ENCODE peak calls at places on chromosomes 11 and 22, in six cellular contexts. D is activated naive CD4-positive, alpha-beta T cell; Z is NAMALWA; W is nucleus accumbens; P is NCI-H2171 treated with DMSO at 0.1 percent for 48 hours; R is WTC11. C is an unnamed sample.

GRCh38 chr11:70611166-70611565 is 212.8 kb downstream of the CTTN start:
- DNase-seq in Z (no peak), D (no peak), W (no peak), P (no peak), R (no peak), C (no peak)

GRCh38 chr22:28015676-28016601 is 96.9 kb upstream of the PITPNB start:
- DNase-seq in R (no peak), D (no peak), W (no peak), Z (no peak), P (no peak), C (peak; percentile 6)

GRCh38 chr11:75103380-75104026 is 6.8 kb upstream of the OR2AT4 start:
- DNase-seq in D (no peak), R (no peak), W (no peak), Z (no peak), P (no peak), C (no peak)

GRCh38 chr11:1927151-1928037 is 7.9 kb downstream of the TNNT3 start:
- DNase-seq in W (no peak), Z (no peak), P (no peak), R (no peak), D (no peak), C (no peak)

GRCh38 chr11:8989411-8989810 is 14.4 kb downstream of the NRIP3 start:
- DNase-seq in Z (no peak), P (no peak), D (no peak), W (no peak), R (no peak), C (no peak)

GRCh38 chr11:122235615-122236014 is 119.6 kb upstream of the BLID start:
- DNase-seq in W (no peak), D (no peak), Z (no peak), R (no peak), P (no peak), C (no peak)

GRCh38 chr22:29146771-29147170 is 58.9 kb upstream of the EMID1 start:
- DNase-seq in Z (no peak), W (no peak), P (no peak), D (no peak), R (no peak), C (no peak)

GRCh38 chr11:33384251-33384650 is 127.1 kb downstream of the HIPK3 start:
- DNase-seq in W (no peak), Z (no peak), P (no peak), D (no peak), R (no peak), C (no peak)

GRCh38 chr11:17257200-17257599 is 19.3 kb upstream of the NUCB2 start:
- DNase-seq in P (no peak), R (no peak), W (no peak), Z (no peak), D (no peak), C (no peak)

C was measured in transverse colon.